ENCODE peak calls at places on chromosomes 11 and 22, in six cellular contexts. V, E, K, O, C and H are unnamed samples.

GRCh38 chr22:33515733-33516297 is 404.5 kb downstream of the LARGE1 start:
- DNase-seq in V (no peak), E (no peak), K (no peak), O (no peak), C (no peak), H (peak)

GRCh38 chr11:77136074-77136473 is 8.0 kb downstream of the MYO7A start:
- DNase-seq in V (no peak), E (no peak), K (no peak), O (no peak), C (peak), H (no peak)

GRCh38 chr11:83070044-83070877 is 1.4 kb downstream of the RAB30 start:
- DNase-seq in V (no peak), E (peak), K (no peak), O (no peak), C (peak), H (no peak)

GRCh38 chr11:65947603-65948125 is 2.4 kb downstream of the TSGA10IP start:
- DNase-seq in V (no peak), E (no peak), K (no peak), O (no peak), C (no peak), H (no peak)

GRCh38 chr11:66015094-66015881 is 3.5 kb downstream of the CST6 start:
- DNase-seq in V (no peak), E (no peak), K (no peak), O (no peak), C (no peak), H (no peak)

GRCh38 chr11:63599211-63600122 is 14.8 kb downstream of the PLAAT3 start:
- DNase-seq in V (peak), E (no peak), K (no peak), O (no peak), C (peak), H (no peak)

GRCh38 chr22:44449061-44449682 is 48.9 kb downstream of the RTL6 start:
- DNase-seq in V (peak), E (peak), K (no peak), O (no peak), C (peak), H (no peak)

GRCh38 chr11:95599959-95600586 is 189.5 kb downstream of the FAM76B start:
- DNase-seq in V (no peak), E (no peak), K (no peak), O (no peak), C (no peak), H (no peak)

GRCh38 chr11:66789097-66789890 is 53.9 kb upstream of the RCE1 start:
- DNase-seq in V (no peak), E (no peak), K (no peak), O (no peak), C (peak), H (no peak)

GRCh38 chr11:128188346-128189115 is 398.8 kb downstream of the ETS1 start:
- DNase-seq in V (no peak), E (no peak), K (no peak), O (no peak), C (no peak), H (no peak)

GRCh38 chr22:20788627-20789344 is 14.9 kb downstream of the SERPIND1 start:
- DNase-seq in V (no peak), E (no peak), K (no peak), O (no peak), C (no peak), H (no peak)
- H3K27ac ChIP-seq in V (no peak), E (no peak), K (no peak), O (no peak), C (no peak), H (peak)

DNA sequence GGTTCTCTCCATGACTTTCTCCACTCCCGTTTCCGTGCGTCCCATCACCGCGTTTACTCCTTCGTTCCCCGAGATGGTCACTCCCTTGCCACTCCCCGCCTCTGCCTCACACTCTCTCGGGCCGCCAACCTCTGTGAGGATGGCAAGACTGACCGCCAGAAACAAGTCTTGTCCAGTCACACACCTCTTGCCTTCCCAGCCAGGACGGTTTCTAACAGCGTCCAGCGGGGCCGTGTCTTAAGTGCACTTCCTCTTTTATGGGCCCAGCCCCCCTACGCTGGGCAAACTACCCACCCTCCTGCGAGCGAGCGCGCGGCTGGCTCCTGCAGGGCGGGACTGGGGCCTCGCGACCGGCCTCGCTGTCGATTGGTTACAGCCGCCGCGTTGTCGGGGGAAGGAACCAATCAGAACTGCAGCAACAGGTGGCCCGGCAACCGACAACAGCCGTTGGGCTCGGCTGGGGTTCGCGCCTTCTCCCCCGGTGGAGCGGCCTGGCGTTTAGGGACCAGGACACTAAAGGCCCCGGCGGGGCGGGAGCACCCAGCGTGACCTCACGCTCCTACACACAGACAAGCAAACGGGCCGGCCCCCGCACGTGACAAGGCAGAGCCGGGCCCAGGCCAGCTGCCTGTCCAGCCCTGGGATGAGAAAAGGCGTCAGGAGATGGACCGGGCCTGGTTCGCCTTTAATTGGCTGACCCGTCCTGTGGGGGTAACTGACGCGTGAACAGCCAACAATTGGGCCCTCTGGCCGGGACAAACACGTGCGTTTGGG is 534 bp upstream of the UCP2 start:
- DNase-seq in V (peak), E (peak), K (peak), O (peak), C (peak), H (peak)
- TF ChIP-seq POLR2A in V (no peak), E (peak), K (no peak), O (peak), C (peak), H (peak)

GRCh38 chr11:6263664-6264063 is 4.0 kb downstream of the CCKBR start:
- DNase-seq in V (no peak), E (no peak), K (no peak), O (no peak), C (no peak), H (no peak)
- H3K27ac ChIP-seq in V (no peak), E (no peak), K (no peak), O (no peak), C (no peak), H (no peak)

DNA sequence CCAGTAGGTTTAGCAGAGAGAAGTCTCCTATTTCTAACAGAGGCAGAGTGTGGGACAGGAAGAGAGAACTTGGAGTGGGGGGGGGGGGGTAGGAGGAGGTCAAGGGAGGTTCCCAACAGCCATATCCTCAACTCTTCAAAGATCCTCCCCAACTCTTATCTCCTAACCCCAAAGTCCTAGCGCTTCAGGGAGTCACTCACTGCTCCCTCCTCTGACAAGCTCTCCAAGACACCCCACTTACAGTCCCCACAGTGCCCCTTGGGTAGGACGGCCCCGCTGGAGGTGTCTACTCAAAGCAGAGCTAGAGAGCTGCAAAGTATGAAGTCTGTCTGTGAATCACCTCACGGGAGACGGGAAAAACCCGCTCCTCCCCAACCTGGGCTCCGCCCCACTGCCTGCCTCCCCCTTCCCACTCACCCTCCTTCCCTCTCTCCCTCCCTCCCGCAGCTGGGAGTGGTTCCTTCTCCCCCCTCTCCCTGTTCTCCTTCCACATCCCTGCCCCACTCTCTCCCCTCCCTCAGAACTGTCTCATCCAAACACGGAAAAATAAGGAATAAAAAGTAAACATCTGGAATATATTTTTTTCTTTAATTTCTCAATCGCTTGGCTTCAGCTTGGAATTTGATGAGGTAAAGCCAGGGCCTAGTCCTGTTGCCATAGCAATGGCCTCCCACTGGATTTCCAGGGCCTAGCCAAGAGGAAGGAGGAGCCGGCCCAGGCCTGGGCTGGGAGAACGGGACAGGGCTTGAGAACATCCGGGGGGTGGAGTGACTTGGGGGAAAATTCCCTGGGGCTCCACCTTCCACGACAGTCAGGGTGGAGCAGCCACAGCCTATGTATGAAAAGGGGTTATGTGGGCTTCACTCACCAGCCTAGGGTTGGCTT is 2.5 kb downstream of the TNKS1BP1 start:
- DNase-seq in V (peak), E (peak), K (peak), O (peak), C (peak), H (peak)
- TF ChIP-seq POLR2A in V (peak), E (no peak), K (peak), O (peak), C (peak), H (peak)

GRCh38 chr11:68019486-68019885 is 9.4 kb downstream of the ALDH3B1 start:
- DNase-seq in V (no peak), E (no peak), K (no peak), O (no peak), C (no peak), H (no peak)
- H3K27ac ChIP-seq in V (peak), E (no peak), K (no peak), O (no peak), C (no peak), H (no peak)

DNA sequence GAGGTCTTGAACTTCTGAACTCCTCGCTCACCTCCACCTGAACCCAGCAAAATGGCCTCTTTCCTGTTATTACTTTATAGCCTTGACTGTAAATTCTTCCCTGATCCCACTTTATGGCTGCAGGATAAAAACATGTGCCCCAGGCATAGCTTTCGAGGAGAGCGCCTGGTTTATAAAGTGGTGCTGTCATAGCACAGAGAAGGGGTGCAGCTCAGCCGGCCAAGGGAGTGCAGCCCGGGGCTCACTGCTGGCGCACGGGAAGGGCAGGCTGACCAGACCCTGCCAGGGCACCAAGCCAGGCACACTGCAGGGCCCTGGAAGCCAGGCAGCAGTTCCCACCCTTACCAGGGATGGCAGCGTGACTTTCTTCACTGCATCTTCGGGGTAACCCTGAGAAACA is 50.9 kb downstream of the ISX start:
- DNase-seq in V (no peak), E (no peak), K (no peak), O (no peak), C (no peak), H (no peak)
- TF ChIP-seq POLR2A in V (no peak), E (no peak), K (no peak), O (no peak), C (no peak), H (no peak)

GRCh38 chr22:18118345-18118915 is 7.8 kb downstream of the TUBA8 start:
- DNase-seq in V (no peak), E (no peak), K (no peak), O (no peak), C (no peak), H (no peak)
- H3K27ac ChIP-seq in V (no peak), E (no peak), K (no peak), O (no peak), C (no peak), H (no peak)

GRCh38 chr11:119222308-119222707 is 16.2 kb downstream of the CBL start:
- DNase-seq in V (no peak), E (no peak), K (no peak), O (no peak), C (peak), H (no peak)

GRCh38 chr11:119222891-119223290 is 16.8 kb downstream of the CBL start:
- DNase-seq in V (no peak), E (no peak), K (no peak), O (no peak), C (no peak), H (no peak)

GRCh38 chr11:119223856-119224255 is 17.7 kb downstream of the CBL start:
- DNase-seq in V (no peak), E (no peak), K (no peak), O (no peak), C (peak), H (no peak)

GRCh38 chr11:119218141-119218878 is 12.2 kb downstream of the CBL start:
- DNase-seq in V (peak), E (no peak), K (no peak), O (no peak), C (peak), H (no peak)
- TF ChIP-seq POLR2A in V (no peak), E (no peak), K (no peak), O (no peak), C (no peak), H (no peak)

GRCh38 chr22:20551805-20552449 is 44.5 kb downstream of the MED15 start:
- DNase-seq in V (no peak), E (no peak), K (no peak), O (no peak), C (no peak), H (no peak)
- H3K27ac ChIP-seq in V (no peak), E (peak), K (peak), O (peak), C (peak), H (peak)

GRCh38 chr11:130002352-130002845 is at the start of gene PRDM10:
- DNase-seq in V (peak), E (peak), K (peak), O (peak), C (peak), H (peak)

GRCh38 chr11:130000552-130001176 is 2.0 kb downstream of the PRDM10 start:
- DNase-seq in V (no peak), E (no peak), K (no peak), O (peak), C (no peak), H (peak)

GRCh38 chr11:130003717-130004001 is 1.0 kb upstream of the PRDM10 start:
- DNase-seq in V (no peak), E (no peak), K (no peak), O (no peak), C (no peak), H (peak)

GRCh38 chr11:130002846-130003716 is 446 bp upstream of the PRDM10 start:
- DNase-seq in V (peak), E (peak), K (peak), O (peak), C (peak), H (peak)

GRCh38 chr11:130001491-130002351 is 914 bp downstream of the PRDM10 start:
- DNase-seq in V (peak), E (peak), K (no peak), O (no peak), C (peak), H (peak)
- TF ChIP-seq POLR2A in V (no peak), E (peak), K (no peak), O (no peak), C (no peak), H (no peak)